ENCODE peak calls at places on chromosome 1, in eight cellular contexts. B is endodermal cell; Q is sigmoid colon; F is uterus; Y is effector memory CD4-positive, alpha-beta T cell; M is fibroblast of lung; L is CD4-positive, alpha-beta memory T cell; W is IMR-90. J is an unnamed sample.

GRCh38 chr1:45687014-45687752 is 798 bp upstream of the TMEM69 start:
- DNase-seq in B (peak), Q (peak), F (peak), Y (peak), M (peak), L (peak), W (peak), J (peak)

GRCh38 chr1:182182311-182182710 is 120.8 kb upstream of the ZNF648 start:
- DNase-seq in B (no peak), Q (no peak), F (no peak), Y (no peak), M (no peak), L (no peak), W (no peak), J (no peak)

GRCh38 chr1:22789356-22789994 is 78.8 kb downstream of the EPHB2 start:
- DNase-seq in B (no peak), Q (no peak), F (no peak), Y (no peak), M (no peak), L (no peak), W (peak), J (no peak)

GRCh38 chr1:197559655-197560054 is 215.6 kb downstream of the DENND1B start:
- DNase-seq in B (no peak), Q (no peak), F (no peak), Y (no peak), M (no peak), L (no peak), W (no peak), J (no peak)

GRCh38 chr1:46181343-46182260 is 5.3 kb upstream of the P3R3URF start:
- DNase-seq in B (no peak), Q (no peak), F (no peak), Y (no peak), M (peak), L (no peak), W (peak), J (no peak)

GRCh38 chr1:68313736-68314594 is 81.6 kb upstream of the WLS start:
- DNase-seq in B (no peak), Q (no peak), F (no peak), Y (no peak), M (no peak), L (no peak), W (no peak), J (no peak)

GRCh38 chr1:83845437-83846071 is 153.4 kb downstream of the TTLL7 start:
- DNase-seq in B (no peak), Q (no peak), F (no peak), Y (no peak), M (peak), L (no peak), W (no peak), J (no peak)

GRCh38 chr1:246170574-246171261 is 336.4 kb downstream of the SMYD3 start:
- DNase-seq in B (no peak), Q (no peak), F (no peak), Y (no peak), M (no peak), L (no peak), W (no peak), J (no peak)

GRCh38 chr1:157199421-157199755 is 61.2 kb upstream of the ETV3 start:
- DNase-seq in B (peak), Q (peak), F (no peak), Y (no peak), M (no peak), L (no peak), W (peak), J (no peak)

GRCh38 chr1:61058477-61059245 is 23.7 kb upstream of the NFIA start:
- DNase-seq in B (no peak), Q (no peak), F (no peak), Y (no peak), M (peak), L (no peak), W (peak), J (no peak)

GRCh38 chr1:92306020-92306419 is 7.2 kb downstream of the RPAP2 start:
- DNase-seq in B (no peak), Q (no peak), F (no peak), Y (no peak), M (no peak), L (no peak), W (no peak), J (no peak)

GRCh38 chr1:205410581-205411298 is 11.1 kb downstream of the LEMD1 start:
- DNase-seq in B (no peak), Q (no peak), F (no peak), Y (no peak), M (no peak), L (no peak), W (no peak), J (no peak)

GRCh38 chr1:161187311-161187710 is 10.0 kb upstream of the B4GALT3 start:
- DNase-seq in B (no peak), Q (no peak), F (no peak), Y (no peak), M (no peak), L (no peak), W (no peak), J (no peak)

GRCh38 chr1:161188381-161188780 is 10.5 kb downstream of the ADAMTS4 start:
- DNase-seq in B (no peak), Q (no peak), F (no peak), Y (no peak), M (no peak), L (no peak), W (no peak), J (no peak)

GRCh38 chr1:161189036-161189435 is 9.8 kb downstream of the ADAMTS4 start:
- DNase-seq in B (no peak), Q (no peak), F (no peak), Y (no peak), M (no peak), L (no peak), W (no peak), J (peak)

GRCh38 chr1:161185282-161185682 is 8.0 kb upstream of the B4GALT3 start:
- DNase-seq in B (no peak), Q (peak), F (no peak), Y (peak), M (peak), L (peak), W (peak), J (peak)

GRCh38 chr1:161185732-161186311 is 8.5 kb upstream of the B4GALT3 start:
- DNase-seq in B (no peak), Q (no peak), F (no peak), Y (no peak), M (no peak), L (no peak), W (no peak), J (no peak)
- H3K27ac ChIP-seq in B (no peak), Q (peak), F (peak), Y (peak), M (no peak), L (peak), W (no peak), J (peak)

GRCh38 chr1:1157033-1157365 is 16.7 kb upstream of the TTLL10 start:
- DNase-seq in B (no peak), Q (no peak), F (no peak), Y (no peak), M (no peak), L (no peak), W (no peak), J (no peak)

GRCh38 chr1:1156140-1157032 is 17.3 kb upstream of the TTLL10 start:
- DNase-seq in B (no peak), Q (no peak), F (no peak), Y (no peak), M (no peak), L (no peak), W (no peak), J (no peak)

GRCh38 chr1:1157426-1157913 is 16.2 kb upstream of the TTLL10 start:
- DNase-seq in B (peak), Q (peak), F (peak), Y (peak), M (peak), L (peak), W (peak), J (peak)

GRCh38 chr1:1160281-1160930 is 13.3 kb upstream of the TTLL10 start:
- DNase-seq in B (no peak), Q (no peak), F (no peak), Y (no peak), M (no peak), L (no peak), W (no peak), J (no peak)

GRCh38 chr1:1157914-1158710 is 15.6 kb upstream of the TTLL10 start:
- DNase-seq in B (peak), Q (peak), F (peak), Y (no peak), M (peak), L (peak), W (no peak), J (peak)
- H3K4me3 ChIP-seq in B (peak), Q (peak), F (peak), Y (peak), M (peak), L (peak), W (peak), J (peak)

DNA sequence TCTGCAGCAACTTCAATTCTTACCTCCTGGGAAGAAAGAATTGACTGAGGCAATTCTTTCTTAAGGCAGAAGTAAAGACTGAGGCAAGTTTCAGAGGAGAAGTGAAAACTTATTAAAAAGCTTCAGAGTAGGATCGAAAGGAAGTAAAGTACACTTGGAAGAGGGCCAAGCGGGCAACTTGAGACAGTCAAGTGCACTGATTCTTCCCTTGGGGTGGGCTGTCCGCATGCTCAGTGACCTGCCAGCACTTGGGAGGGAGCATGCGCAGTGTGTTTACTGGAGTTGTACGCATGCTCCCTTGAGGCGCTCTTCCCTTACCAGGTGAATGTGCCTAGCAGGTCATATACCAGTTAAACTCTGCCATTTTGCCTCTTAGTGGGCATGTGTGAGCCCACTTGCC is 55.3 kb upstream of the NBPF3 start:
- DNase-seq in B (no peak), Q (no peak), F (no peak), Y (no peak), M (no peak), L (no peak), W (no peak), J (no peak)
- H3K27ac ChIP-seq in B (no peak), Q (no peak), F (no peak), Y (no peak), M (no peak), L (no peak), W (no peak), J (no peak)

DNA sequence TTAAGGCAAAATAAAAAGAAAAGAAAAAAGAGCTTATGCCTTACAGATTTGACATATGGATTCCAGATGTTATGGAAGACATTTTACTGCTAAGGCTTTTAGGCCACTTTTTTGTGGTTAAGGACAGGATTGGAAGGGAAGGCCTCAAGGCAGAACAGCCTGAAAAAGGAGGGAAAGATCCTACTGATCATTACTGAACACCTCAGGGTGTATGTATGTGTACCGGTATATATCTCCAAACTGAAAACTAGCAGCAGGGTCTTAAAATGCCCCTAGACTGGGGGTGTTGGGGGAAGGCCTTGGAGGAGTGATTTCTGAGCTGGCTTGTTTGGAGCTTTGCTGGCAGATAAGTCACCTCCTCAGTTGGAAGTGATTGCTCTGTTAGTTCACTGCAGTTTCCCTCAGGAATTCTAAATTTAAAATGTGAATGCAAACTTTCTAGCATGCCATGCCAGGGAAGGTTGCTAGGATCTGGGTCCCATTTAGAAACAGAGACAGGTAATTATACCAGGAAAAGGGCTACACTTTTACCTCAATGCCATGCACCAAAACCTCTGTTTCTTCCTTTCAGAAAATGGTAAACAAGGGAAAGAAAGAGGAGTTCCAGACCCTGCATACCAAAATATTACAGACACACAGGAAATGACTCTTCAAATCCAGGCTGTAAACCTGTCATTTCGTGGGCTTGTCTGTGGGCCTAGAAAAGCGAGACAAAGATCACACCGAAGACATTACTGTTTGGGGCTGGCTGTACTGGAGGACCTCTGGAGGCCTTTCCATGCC is 15.0 kb downstream of the C1orf52 start:
- DNase-seq in B (no peak), Q (no peak), F (no peak), Y (no peak), M (peak), L (no peak), W (peak), J (no peak)
- H3K4me3 ChIP-seq in B (no peak), Q (no peak), F (no peak), Y (no peak), M (no peak), L (no peak), W (no peak), J (no peak)

GRCh38 chr1:11142618-11143391 is 43.1 kb upstream of the EXOSC10 start:
- DNase-seq in B (no peak), Q (no peak), F (no peak), Y (no peak), M (peak), L (no peak), W (no peak), J (no peak)

GRCh38 chr1:11143907-11144306 is 44.2 kb upstream of the EXOSC10 start:
- DNase-seq in B (no peak), Q (no peak), F (no peak), Y (no peak), M (no peak), L (no peak), W (no peak), J (no peak)

GRCh38 chr1:11144563-11145256 is 44.4 kb upstream of the ANGPTL7 start:
- DNase-seq in B (no peak), Q (no peak), F (no peak), Y (no peak), M (no peak), L (no peak), W (no peak), J (no peak)

GRCh38 chr1:11145741-11146140 is 43.4 kb upstream of the ANGPTL7 start:
- DNase-seq in B (no peak), Q (no peak), F (no peak), Y (no peak), M (no peak), L (no peak), W (no peak), J (no peak)

DNA sequence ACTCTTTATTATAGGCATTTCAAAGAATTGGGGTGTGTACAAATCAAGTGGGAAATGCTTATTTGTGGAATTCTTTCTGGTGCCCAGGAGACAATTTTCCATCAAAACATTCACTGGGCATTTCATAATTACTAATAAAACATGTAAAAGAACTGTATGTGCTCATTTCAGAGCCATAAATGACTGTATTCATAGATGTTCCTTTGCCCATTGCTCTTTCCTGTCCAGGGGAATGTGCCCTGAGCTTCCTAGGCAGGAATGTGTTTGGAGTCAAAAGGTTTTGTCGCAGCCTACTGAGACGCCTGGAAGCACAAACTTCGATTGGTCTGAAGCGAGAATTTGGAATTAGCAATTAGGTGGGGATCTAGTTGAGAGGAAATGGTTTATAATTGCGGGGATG is 43.7 kb upstream of the EXOSC10 start:
- DNase-seq in B (no peak), Q (no peak), F (no peak), Y (no peak), M (no peak), L (no peak), W (no peak), J (no peak)
- H3K27ac ChIP-seq in B (no peak), Q (no peak), F (no peak), Y (no peak), M (no peak), L (no peak), W (no peak), J (peak)

GRCh38 chr1:153466908-153467307 is 6.5 kb upstream of the S100A7 start:
- DNase-seq in B (no peak), Q (no peak), F (no peak), Y (no peak), M (no peak), L (no peak), W (peak), J (no peak)
- H3K4me3 ChIP-seq in B (no peak), Q (no peak), F (no peak), Y (no peak), M (no peak), L (no peak), W (no peak), J (no peak)

GRCh38 chr1:53125122-53125521 is 17.3 kb downstream of the SLC1A7 start:
- DNase-seq in B (no peak), Q (no peak), F (no peak), Y (no peak), M (no peak), L (no peak), W (no peak), J (no peak)

GRCh38 chr1:53121319-53122172 is 20.9 kb downstream of the SLC1A7 start:
- DNase-seq in B (peak), Q (peak), F (peak), Y (no peak), M (peak), L (no peak), W (peak), J (peak)

GRCh38 chr1:53123462-53124129 is 18.8 kb downstream of the SLC1A7 start:
- DNase-seq in B (no peak), Q (peak), F (peak), Y (no peak), M (peak), L (no peak), W (peak), J (peak)

GRCh38 chr1:53122194-53122846 is 20.1 kb downstream of the SLC1A7 start:
- DNase-seq in B (no peak), Q (no peak), F (no peak), Y (no peak), M (no peak), L (no peak), W (peak), J (no peak)

DNA sequence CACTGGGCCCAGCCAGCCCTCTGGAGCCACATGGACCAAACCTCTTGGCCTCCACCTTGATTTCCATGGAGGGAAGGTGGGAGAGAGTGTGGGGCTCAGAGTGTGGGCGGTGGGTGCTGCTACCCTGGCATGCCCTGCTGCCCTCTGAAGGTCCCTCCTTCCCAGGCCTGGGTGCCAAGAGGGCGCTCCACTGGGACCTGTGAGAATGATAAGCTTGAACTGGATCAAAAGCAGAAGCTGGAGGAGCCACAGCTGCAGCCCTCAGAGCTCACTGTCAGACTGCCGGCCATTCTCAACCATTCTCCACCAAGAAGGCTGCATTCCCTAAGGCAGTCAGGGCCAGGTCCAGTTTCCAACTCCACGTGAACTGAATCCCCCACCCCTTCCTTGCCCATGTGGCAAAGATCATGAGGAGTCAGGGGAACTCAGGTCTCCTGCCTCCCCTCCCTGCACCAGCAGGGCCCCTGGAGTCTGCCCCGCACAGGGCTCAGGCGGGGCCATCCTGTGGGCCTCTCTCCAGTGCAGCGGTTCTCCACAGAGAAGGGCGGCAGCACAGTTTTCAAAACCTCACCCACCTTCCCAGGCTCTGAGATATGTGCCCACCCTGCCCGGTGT is 19.5 kb downstream of the SLC1A7 start:
- DNase-seq in B (peak), Q (no peak), F (no peak), Y (no peak), M (no peak), L (no peak), W (no peak), J (no peak)
- H3K27ac ChIP-seq in B (no peak), Q (peak), F (peak), Y (no peak), M (peak), L (no peak), W (peak), J (peak)

GRCh38 chr1:32744063-32744410 is 41.5 kb upstream of the SYNC start:
- DNase-seq in B (no peak), Q (no peak), F (no peak), Y (no peak), M (no peak), L (no peak), W (no peak), J (no peak)

GRCh38 chr1:32741417-32742131 is 39.0 kb upstream of the SYNC start:
- DNase-seq in B (peak), Q (no peak), F (peak), Y (no peak), M (no peak), L (no peak), W (no peak), J (no peak)

GRCh38 chr1:32742132-32742947 is 39.8 kb upstream of the SYNC start:
- DNase-seq in B (peak), Q (no peak), F (peak), Y (no peak), M (no peak), L (no peak), W (no peak), J (no peak)

GRCh38 chr1:32742956-32743355 is 40.4 kb upstream of the SYNC start:
- DNase-seq in B (no peak), Q (no peak), F (no peak), Y (no peak), M (no peak), L (no peak), W (no peak), J (no peak)

DNA sequence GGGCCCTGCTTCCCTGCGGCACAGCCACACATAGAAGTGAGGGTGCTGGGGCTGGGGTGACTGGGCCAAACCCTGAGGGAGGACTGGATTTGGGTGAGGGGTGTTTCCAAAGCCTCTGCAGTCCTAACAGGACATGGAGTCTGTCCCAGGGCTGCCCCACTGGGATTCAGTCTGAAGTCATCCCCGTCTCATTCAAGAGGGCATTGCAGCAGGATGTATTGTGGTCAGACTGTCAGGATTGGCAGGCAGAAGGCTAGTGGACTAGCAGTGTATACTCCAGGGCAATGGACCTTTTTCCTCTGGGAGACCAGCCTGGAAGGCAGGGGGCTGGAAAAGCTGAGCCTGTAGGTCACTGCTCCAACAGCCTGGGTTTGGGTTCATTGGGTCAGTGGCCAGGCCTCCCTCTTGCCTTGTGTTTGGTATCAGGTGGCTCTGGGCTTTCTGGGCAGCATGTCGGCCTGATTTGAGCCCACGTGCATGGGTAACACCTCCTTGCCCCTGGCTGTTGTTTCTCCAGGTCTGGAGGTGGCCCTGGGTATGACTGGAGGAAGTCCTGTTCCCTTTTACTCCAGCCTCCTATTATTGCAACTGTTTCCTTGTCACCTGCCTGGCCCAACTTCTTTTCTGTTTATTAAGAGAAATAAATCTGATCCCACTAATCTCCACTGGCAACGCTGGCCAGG is 41.0 kb upstream of the SYNC start:
- DNase-seq in B (no peak), Q (no peak), F (no peak), Y (no peak), M (no peak), L (no peak), W (no peak), J (no peak)
- H3K4me3 ChIP-seq in B (peak), Q (no peak), F (no peak), Y (no peak), M (peak), L (no peak), W (no peak), J (no peak)

GRCh38 chr1:8727809-8728213 is 89.6 kb downstream of the RERE start:
- DNase-seq in B (no peak), Q (no peak), F (no peak), Y (no peak), M (no peak), L (no peak), W (no peak), J (no peak)
- H3K27ac ChIP-seq in B (no peak), Q (peak), F (no peak), Y (no peak), M (no peak), L (no peak), W (no peak), J (no peak)